ENCODE peak calls at places on chromosome 13, in five cellular contexts. H, I, Q, Z and O are unnamed samples.

GRCh38 chr13:32261567-32261966 is 53.6 kb downstream of the ZAR1L start:
- DNase-seq in H (no peak), I (no peak), Q (no peak), Z (peak), O (no peak)

GRCh38 chr13:24638096-24638495 is 42.1 kb upstream of the ATP12A start:
- DNase-seq in H (no peak), I (no peak), Q (no peak), Z (no peak), O (no peak)

GRCh38 chr13:98364648-98365047 is 187.6 kb upstream of the RNF113B start:
- DNase-seq in H (no peak), I (no peak), Q (no peak), Z (no peak), O (no peak)

GRCh38 chr13:25762795-25763377 is 288.9 kb downstream of the SHISA2 start:
- DNase-seq in H (no peak), I (no peak), Q (no peak), Z (no peak), O (no peak)

GRCh38 chr13:94947965-94948371 is 235.6 kb upstream of the SOX21 start:
- DNase-seq in H (no peak), I (peak), Q (peak), Z (no peak), O (no peak)

GRCh38 chr13:33471182-33471581 is 185.6 kb upstream of the STARD13 start:
- DNase-seq in H (no peak), I (peak), Q (no peak), Z (peak), O (no peak)

GRCh38 chr13:44806841-44807240 is 182.4 kb downstream of the NUFIP1 start:
- DNase-seq in H (no peak), I (no peak), Q (no peak), Z (no peak), O (no peak)

GRCh38 chr13:109595466-109595865 is 190.9 kb downstream of the IRS2 start:
- DNase-seq in H (no peak), I (no peak), Q (no peak), Z (no peak), O (no peak)

GRCh38 chr13:28463481-28463880 is 31.4 kb downstream of the FLT1 start:
- DNase-seq in H (no peak), I (no peak), Q (no peak), Z (peak), O (no peak)

GRCh38 chr13:37457594-37457993 is 141.0 kb downstream of the POSTN start:
- DNase-seq in H (no peak), I (no peak), Q (no peak), Z (peak), O (no peak)

GRCh38 chr13:23456437-23456836 is 22.9 kb upstream of the SACS start:
- DNase-seq in H (no peak), I (no peak), Q (no peak), Z (peak), O (no peak)

GRCh38 chr13:45370922-45371406 is 30.0 kb upstream of the TPT1 start:
- DNase-seq in H (no peak), I (peak), Q (peak), Z (peak), O (peak)

GRCh38 chr13:78022164-78022877 is 103.7 kb upstream of the EDNRB start:
- DNase-seq in H (no peak), I (no peak), Q (no peak), Z (peak), O (no peak)

GRCh38 chr13:32282096-32282711 is 33.0 kb downstream of the ZAR1L start:
- DNase-seq in H (no peak), I (no peak), Q (no peak), Z (no peak), O (no peak)

GRCh38 chr13:31107109-31107508 is 54.6 kb downstream of the HSPH1 start:
- DNase-seq in H (no peak), I (no peak), Q (no peak), Z (no peak), O (no peak)

GRCh38 chr13:39263033-39263432 is 224.8 kb downstream of the NHLRC3 start:
- DNase-seq in H (peak), I (peak), Q (peak), Z (peak), O (no peak)

GRCh38 chr13:23724196-23724970 is 154.2 kb downstream of the TNFRSF19 start:
- DNase-seq in H (no peak), I (no peak), Q (no peak), Z (peak), O (no peak)

GRCh38 chr13:84200971-84201370 is 318.7 kb upstream of the SLITRK1 start:
- DNase-seq in H (no peak), I (no peak), Q (no peak), Z (no peak), O (no peak)

GRCh38 chr13:79445968-79446645 is 34.8 kb upstream of the NDFIP2 start:
- DNase-seq in H (no peak), I (peak), Q (no peak), Z (no peak), O (no peak)

GRCh38 chr13:28489536-28489935 is 5.4 kb downstream of the FLT1 start:
- DNase-seq in H (no peak), I (no peak), Q (no peak), Z (peak), O (no peak)

GRCh38 chr13:72805663-72806341 is 23.9 kb downstream of the PIBF1 start:
- DNase-seq in H (no peak), I (no peak), Q (no peak), Z (no peak), O (no peak)

GRCh38 chr13:79883216-79883615 is 402.3 kb downstream of the NDFIP2 start:
- DNase-seq in H (no peak), I (no peak), Q (no peak), Z (no peak), O (no peak)

GRCh38 chr13:49373699-49374098 is 70.2 kb downstream of the CAB39L start:
- DNase-seq in H (no peak), I (no peak), Q (no peak), Z (peak), O (no peak)

GRCh38 chr13:51773515-51773914 is 30.4 kb downstream of the DHRS12 start:
- DNase-seq in H (no peak), I (no peak), Q (no peak), Z (no peak), O (no peak)

GRCh38 chr13:40528881-40529280 is 137.6 kb downstream of the FOXO1 start:
- DNase-seq in H (no peak), I (no peak), Q (no peak), Z (no peak), O (no peak)

GRCh38 chr13:49858183-49858856 is 65.8 kb upstream of the KPNA3 start:
- DNase-seq in H (no peak), I (no peak), Q (no peak), Z (peak), O (no peak)

GRCh38 chr13:42696191-42696590 is 85.2 kb upstream of the FAM216B start:
- DNase-seq in H (no peak), I (no peak), Q (no peak), Z (peak), O (no peak)

GRCh38 chr13:65336106-65336603 is 1894.0 kb downstream of the PCDH9 start:
- DNase-seq in H (no peak), I (no peak), Q (no peak), Z (no peak), O (no peak)

GRCh38 chr13:36357231-36357630 is 11.0 kb upstream of the SPART start:
- DNase-seq in H (no peak), I (no peak), Q (no peak), Z (no peak), O (no peak)

GRCh38 chr13:36359301-36359950 is 13.2 kb upstream of the SPART start:
- DNase-seq in H (no peak), I (no peak), Q (no peak), Z (no peak), O (no peak)

GRCh38 chr13:36358352-36358751 is 12.2 kb upstream of the SPART start:
- DNase-seq in H (no peak), I (no peak), Q (no peak), Z (no peak), O (no peak)

GRCh38 chr13:36356058-36356457 is 9.9 kb upstream of the SPART start:
- DNase-seq in H (no peak), I (no peak), Q (no peak), Z (no peak), O (no peak)

GRCh38 chr13:36357692-36358091 is 11.5 kb upstream of the SPART start:
- DNase-seq in H (no peak), I (no peak), Q (no peak), Z (no peak), O (no peak)
- H3K9ac ChIP-seq in H (no peak), I (no peak), Q (no peak), Z (no peak), O (no peak)

DNA sequence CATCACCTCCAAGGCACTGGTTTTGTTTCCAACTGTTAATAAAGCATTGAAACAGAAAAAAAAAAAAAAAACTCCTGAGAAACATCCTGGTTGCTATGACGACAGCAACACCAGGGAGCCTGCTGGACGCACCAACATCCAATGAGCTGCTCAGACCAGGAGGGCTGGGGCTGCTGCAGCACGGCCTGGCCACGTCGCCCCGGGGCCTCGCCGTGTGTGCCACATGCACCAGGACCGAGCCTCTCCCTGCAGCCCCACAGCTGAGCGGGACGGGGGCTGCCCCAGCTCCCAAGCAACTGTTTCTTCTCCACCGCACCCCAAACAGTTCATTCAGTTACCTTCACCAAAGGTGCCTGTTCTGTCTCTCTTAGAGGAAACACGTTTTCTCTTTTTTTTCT is 54.5 kb downstream of the RASA3 start:
- DNase-seq in H (no peak), I (peak), Q (no peak), Z (peak), O (no peak)
- H3K9ac ChIP-seq in H (no peak), I (no peak), Q (no peak), Z (no peak), O (no peak)

DNA sequence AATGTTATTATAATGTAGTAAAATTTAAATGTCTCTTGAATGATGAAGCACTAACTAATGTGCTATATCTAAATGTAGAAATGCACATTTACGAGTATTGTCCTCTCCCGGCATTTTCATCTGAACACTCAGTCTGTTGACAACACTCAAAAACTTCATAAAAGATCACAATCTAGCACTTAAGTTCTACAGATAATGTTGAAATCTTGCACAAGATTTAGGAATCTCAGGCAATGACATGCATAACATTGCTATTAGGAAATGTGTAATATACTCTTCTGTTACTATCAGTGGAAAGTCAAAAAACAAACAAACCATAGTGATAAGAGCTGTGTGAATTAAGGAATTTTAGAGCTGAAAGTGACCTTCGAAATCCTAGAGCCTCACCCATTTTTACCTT is 37.5 kb upstream of the XPO4 start:
- DNase-seq in H (no peak), I (no peak), Q (no peak), Z (peak), O (peak)
- H3K9ac ChIP-seq in H (no peak), I (no peak), Q (no peak), Z (no peak), O (no peak)

GRCh38 chr13:102399791-102400618 is 1.8 kb downstream of the FGF14 start:
- DNase-seq in H (no peak), I (peak), Q (no peak), Z (no peak), O (no peak)
- H3K9ac ChIP-seq in H (no peak), I (no peak), Q (peak), Z (no peak), O (no peak)

DNA sequence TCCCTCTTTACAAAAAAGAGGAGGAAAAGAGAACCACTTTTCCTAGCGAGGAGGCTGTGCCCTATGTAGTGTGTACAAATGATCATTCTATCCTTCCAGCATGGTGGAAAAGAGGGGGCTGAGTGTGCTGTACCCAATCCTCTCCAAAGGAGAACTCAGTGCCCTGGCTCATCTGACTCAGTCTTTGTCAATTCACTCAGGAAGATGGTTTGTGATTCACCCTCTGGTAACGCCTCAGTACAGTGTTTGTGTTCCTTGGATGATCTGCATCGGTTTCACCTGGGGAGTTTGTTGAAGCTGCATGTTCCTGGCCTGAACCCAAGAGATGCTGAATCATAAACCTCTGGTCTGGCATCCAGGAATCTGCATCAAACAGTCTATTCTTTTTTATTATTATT is 18.3 kb upstream of the ENOX1 start:
- DNase-seq in H (peak), I (no peak), Q (no peak), Z (peak), O (no peak)
- H3K9ac ChIP-seq in H (no peak), I (no peak), Q (no peak), Z (peak), O (no peak)

GRCh38 chr13:85969331-85969730 is 170.1 kb upstream of the SLITRK6 start:
- DNase-seq in H (no peak), I (no peak), Q (no peak), Z (no peak), O (no peak)
- H3K9ac ChIP-seq in H (no peak), I (no peak), Q (no peak), Z (no peak), O (no peak)